ENCODE peak calls at places on chromosomes 4 and X, in four cellular contexts. Q is K562, P is aorta, I is esophagus muscularis mucosa. B is an unnamed sample.
A peak's percentile ranks its signal among the peaks of the same experiment; 100 is the strongest.

GRCh38 chr4:30767147-30767546 is 47.0 kb downstream of the PCDH7 start:
- DNase-seq in Q (no peak), P (no peak), I (no peak), B (no peak)

GRCh38 chrX:1152090-1152489 is 60.4 kb downstream of the CRLF2 start:
- DNase-seq in Q (no peak), P (no peak), I (peak; percentile 47), B (no peak)

GRCh38 chrX:107716045-107716684 is 59.4 kb downstream of the TSC22D3 start:
- DNase-seq in Q (no peak), P (peak; percentile 57), I (no peak), B (peak; percentile 38)

GRCh38 chrX:143854006-143854405 is 29.9 kb upstream of the UBE2NL start:
- DNase-seq in Q (no peak), P (no peak), I (no peak), B (no peak)

GRCh38 chrX:2632533-2633504 is 58.3 kb upstream of the CD99 start:
- DNase-seq in Q (no peak), P (no peak), I (no peak), B (no peak)

GRCh38 chr4:1658581-1658980 is 25.5 kb downstream of the FAM53A start:
- DNase-seq in Q (no peak), P (no peak), I (no peak), B (no peak)

GRCh38 chr4:21177092-21177491 is 476.8 kb downstream of the PACRGL start:
- DNase-seq in Q (no peak), P (no peak), I (no peak), B (no peak)

GRCh38 chr4:159358226-159358625 is 255.3 kb downstream of the RAPGEF2 start:
- DNase-seq in Q (no peak), P (no peak), I (no peak), B (no peak)

DNA sequence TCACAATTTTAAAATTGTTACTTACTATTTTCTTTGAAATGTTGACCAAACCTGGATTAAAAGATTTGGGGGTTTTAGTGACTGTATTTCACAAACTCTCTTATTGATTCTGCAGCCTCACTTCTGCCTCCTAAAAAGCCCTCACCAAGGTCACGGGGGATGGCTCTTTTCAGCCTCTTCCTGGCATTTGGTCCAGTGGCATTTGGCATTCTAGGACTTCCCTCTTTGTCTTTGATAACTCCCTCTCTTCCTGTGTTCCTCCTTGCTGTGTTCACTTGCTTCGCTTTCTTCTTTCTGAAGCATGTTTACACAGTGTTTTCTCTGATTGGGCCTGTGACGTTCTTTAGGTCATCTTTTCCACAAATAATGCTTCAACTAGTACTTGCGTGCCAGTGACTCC is 21.5 kb downstream of the PKD2 start:
- DNase-seq in Q (no peak), P (no peak), I (no peak), B (no peak)
- H3K27ac ChIP-seq in Q (no peak overlapping the region), P (no peak overlapping the region), I (no peak overlapping the region), B (no peak overlapping the region)

GRCh38 chr4:148757171-148757570 is 315.0 kb upstream of the NR3C2 start:
- DNase-seq in Q (no peak), P (no peak), I (no peak), B (no peak)
- H3K27ac ChIP-seq in Q (no peak overlapping the region), P (no peak overlapping the region), I (no peak overlapping the region), B (no peak overlapping the region)

GRCh38 chr4:68871772-68872441 is 56.1 kb downstream of the UGT2B10 start:
- DNase-seq in Q (no peak), P (no peak), I (no peak), B (no peak)

GRCh38 chr4:68877555-68877954 is 61.8 kb downstream of the UGT2B10 start:
- DNase-seq in Q (no peak), P (no peak), I (no peak), B (no peak)

GRCh38 chr4:68873218-68873502 is 57.4 kb downstream of the UGT2B10 start:
- DNase-seq in Q (no peak), P (no peak), I (no peak), B (no peak)

GRCh38 chr4:68872442-68873217 is 56.8 kb downstream of the UGT2B10 start:
- DNase-seq in Q (no peak), P (no peak), I (no peak), B (no peak)

GRCh38 chr4:68874507-68874906 is 58.7 kb downstream of the UGT2B10 start:
- DNase-seq in Q (no peak), P (no peak), I (no peak), B (no peak)
- H3K27ac ChIP-seq in Q (no peak overlapping the region), P (no peak overlapping the region), I (no peak overlapping the region), B (no peak overlapping the region)

DNA sequence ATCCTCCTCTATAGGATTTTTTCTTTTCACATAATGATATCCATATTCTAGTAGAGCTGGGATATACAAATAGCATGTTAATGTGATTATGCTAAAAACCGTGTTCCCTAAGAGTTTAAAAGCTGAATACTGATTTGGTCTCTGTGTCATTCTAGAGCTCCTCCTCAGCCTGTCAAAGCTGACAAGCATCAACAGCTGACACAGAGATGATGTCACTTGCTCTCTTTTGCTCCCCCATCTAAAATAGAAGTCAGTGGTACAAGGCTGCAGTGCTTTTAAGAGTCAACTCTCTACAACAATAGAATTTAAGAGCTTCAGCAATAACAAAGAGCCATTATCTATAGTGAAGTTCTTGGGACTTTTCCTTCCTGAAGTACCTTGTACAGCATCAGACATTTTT is 17.1 kb upstream of the HERC3 start:
- DNase-seq in Q (no peak), P (no peak), I (no peak), B (peak; percentile 6)
- H3K27ac ChIP-seq in Q (no peak overlapping the region), P (no peak overlapping the region), I (no peak overlapping the region), B (no peak overlapping the region)

DNA sequence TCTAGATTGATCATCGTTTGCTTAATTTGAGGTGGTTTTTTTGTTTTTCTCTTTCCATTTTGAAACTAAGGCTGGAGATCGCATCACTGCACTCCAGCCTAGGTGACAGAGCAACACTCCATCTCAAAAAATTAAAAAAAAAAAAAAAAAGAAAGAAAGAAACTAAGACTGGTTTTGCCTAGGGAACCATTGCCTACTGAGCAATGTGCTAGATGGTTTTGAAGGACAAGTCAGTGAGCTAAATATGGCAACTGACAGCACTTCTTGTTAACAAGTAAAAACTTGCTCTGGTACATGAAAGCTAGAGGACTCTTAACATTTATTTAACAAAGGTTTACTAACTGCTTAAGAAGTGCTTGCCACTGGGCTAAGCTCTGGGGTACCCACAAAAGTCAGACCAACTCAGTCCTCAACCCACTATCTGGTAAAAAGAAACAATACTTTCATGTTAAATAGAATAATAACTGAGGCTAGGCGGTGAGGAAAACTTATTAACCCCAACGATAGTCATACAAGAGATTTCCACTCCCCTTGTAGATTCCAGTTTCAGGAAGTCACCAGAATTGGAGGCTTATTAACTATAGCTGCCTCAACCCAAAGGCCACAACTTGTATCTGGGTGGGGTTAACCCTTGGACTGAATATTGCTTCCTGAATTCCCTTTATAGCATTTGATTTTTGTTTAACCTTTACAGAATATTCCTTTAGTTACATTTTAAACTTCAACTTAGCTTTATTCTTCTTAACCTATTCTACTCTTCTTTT is 111.6 kb downstream of the FRYL start:
- DNase-seq in Q (no peak), P (no peak), I (no peak), B (no peak)
- H3K27ac ChIP-seq in Q (no peak overlapping the region), P (no peak overlapping the region), I (no peak overlapping the region), B (no peak overlapping the region)

GRCh38 chr4:73345399-73345975 is 58.6 kb upstream of the ALB start:
- DNase-seq in Q (no peak), P (no peak), I (no peak), B (no peak)

GRCh38 chr4:73347497-73347896 is 56.6 kb upstream of the ALB start:
- DNase-seq in Q (no peak), P (no peak), I (no peak), B (no peak)

GRCh38 chr4:73343432-73343831 is 60.7 kb upstream of the ALB start:
- DNase-seq in Q (no peak), P (no peak), I (no peak), B (no peak)

GRCh38 chr4:73341454-73341853 is 62.6 kb upstream of the ALB start:
- DNase-seq in Q (peak; percentile 12), P (no peak), I (no peak), B (peak; percentile 50)

GRCh38 chr4:73344106-73344505 is 60.0 kb upstream of the ALB start:
- DNase-seq in Q (no peak), P (no peak), I (no peak), B (no peak)
- H3K27ac ChIP-seq in Q (no peak overlapping the region), P (no peak overlapping the region), I (no peak overlapping the region), B (no peak overlapping the region)

DNA sequence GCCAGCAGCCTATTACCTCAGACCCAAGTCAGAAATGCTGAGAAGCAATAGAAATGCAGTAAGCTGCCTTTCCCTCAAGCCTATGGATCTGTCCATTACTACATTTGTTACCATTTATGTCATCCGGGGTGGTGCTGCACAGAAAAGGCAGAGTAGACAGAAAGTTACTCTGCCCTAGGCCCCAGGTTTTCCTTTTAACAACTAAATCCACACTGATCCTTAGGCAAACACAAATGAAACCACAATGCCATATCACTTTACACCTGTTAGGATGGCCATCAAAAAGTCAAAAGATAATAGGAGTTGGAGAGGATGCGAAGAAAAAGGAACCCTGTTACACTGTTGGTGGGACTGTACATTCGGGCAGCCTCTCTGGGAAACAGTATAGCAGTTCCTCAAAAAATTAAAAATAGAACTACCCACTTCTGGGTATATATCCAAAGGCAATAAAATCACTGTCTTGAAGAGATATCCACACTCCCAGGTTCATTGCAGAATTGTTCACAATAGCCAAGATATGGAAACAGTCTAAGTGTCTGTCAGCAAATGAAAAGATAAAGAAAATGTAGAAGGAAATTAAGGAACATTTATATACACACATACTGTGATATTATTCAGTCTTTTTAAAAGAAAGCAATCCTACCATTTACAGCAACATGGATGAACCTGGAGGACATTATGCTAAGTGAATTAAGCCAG is 186.3 kb downstream of the NWD2 start:
- DNase-seq in Q (no peak), P (no peak), I (no peak), B (no peak)
- H3K27ac ChIP-seq in Q (no peak overlapping the region), P (no peak overlapping the region), I (no peak overlapping the region), B (no peak overlapping the region)

GRCh38 chr4:88010921-88011320 is 3.5 kb downstream of the PKD2 start:
- DNase-seq in Q (no peak), P (no peak), I (no peak), B (no peak)

GRCh38 chr4:88009871-88010270 is 2.4 kb downstream of the PKD2 start:
- DNase-seq in Q (no peak), P (no peak), I (no peak), B (no peak)

GRCh38 chr4:88015659-88016295 is 8.3 kb downstream of the PKD2 start:
- DNase-seq in Q (no peak), P (no peak), I (no peak), B (no peak)

GRCh38 chr4:88014506-88014905 is 7.1 kb downstream of the PKD2 start:
- DNase-seq in Q (no peak), P (no peak), I (no peak), B (no peak)

GRCh38 chr4:88012652-88013051 is 5.2 kb downstream of the PKD2 start:
- DNase-seq in Q (no peak), P (no peak), I (no peak), B (no peak)
- H3K27ac ChIP-seq in Q (no peak overlapping the region), P (peak overlapping the region; percentile 19), I (no peak overlapping the region), B (no peak overlapping the region)

GRCh38 chr4:163590103-163590502 is 95.6 kb downstream of the TMA16 start:
- DNase-seq in Q (no peak), P (no peak), I (no peak), B (no peak)

GRCh38 chr4:163592207-163592606 is 97.7 kb downstream of the TMA16 start:
- DNase-seq in Q (no peak), P (no peak), I (no peak), B (no peak)

GRCh38 chr4:163590609-163591264 is 96.2 kb downstream of the TMA16 start:
- DNase-seq in Q (no peak), P (no peak), I (no peak), B (no peak)

GRCh38 chr4:163591614-163592020 is 97.1 kb downstream of the TMA16 start:
- DNase-seq in Q (no peak), P (no peak), I (no peak), B (no peak)

GRCh38 chr4:163587867-163588266 is 93.4 kb downstream of the TMA16 start:
- DNase-seq in Q (no peak), P (no peak), I (no peak), B (no peak)
- H3K27ac ChIP-seq in Q (no peak overlapping the region), P (no peak overlapping the region), I (no peak overlapping the region), B (no peak overlapping the region)

B was measured in caudate nucleus.